ENCODE peak calls at places on chromosomes 2 and 18, in nine cellular contexts. U is BE2C; X is CD8-positive, alpha-beta T cell; R is AG10803; K is endothelial cell; T is H9; C is GM23338; N is left lung; L is GM06990. I is an unnamed sample.

GRCh38 chr18:32019251-32019943 is 772 bp downstream of the RNF125 start:
- DNase-seq in L (peak), X (peak), C (peak), T (peak), U (no peak), N (peak), K (peak), R (peak), I (peak)

GRCh38 chr2:63434597-63434996 is 153.7 kb downstream of the WDPCP start:
- DNase-seq in C (no peak), K (no peak), R (no peak), L (no peak), U (no peak), X (no peak), N (no peak), T (no peak), I (no peak)

GRCh38 chr2:3787768-3788167 is 84.4 kb downstream of the DCDC2C start:
- DNase-seq in T (no peak), U (no peak), L (no peak), C (no peak), K (no peak), R (no peak), X (no peak), N (no peak), I (no peak)

GRCh38 chr18:62715439-62715792 is at the start of gene PHLPP1:
- DNase-seq in X (no peak), U (no peak), L (no peak), K (no peak), T (no peak), N (no peak), R (no peak), C (no peak), I (no peak)

GRCh38 chr2:235263205-235264120 is 230.4 kb upstream of the AGAP1 start:
- DNase-seq in L (no peak), R (peak), N (no peak), U (peak), T (peak), X (no peak), K (no peak), C (peak), I (no peak)

GRCh38 chr2:194090251-194090905 is 1566.6 kb upstream of the SLC39A10 start:
- DNase-seq in K (no peak), C (no peak), X (no peak), L (peak), N (peak), T (no peak), U (peak), R (no peak), I (no peak)

GRCh38 chr18:22559414-22560282 is 141.9 kb upstream of the CTAGE1 start:
- DNase-seq in N (peak), K (peak), R (peak), T (peak), C (peak), X (peak), L (no peak), U (peak), I (peak)

GRCh38 chr2:212961255-212961654 is 190.2 kb downstream of the IKZF2 start:
- DNase-seq in U (no peak), N (no peak), X (no peak), L (no peak), T (no peak), C (no peak), R (no peak), K (no peak), I (no peak)

GRCh38 chr2:127425540-127426490 is 7.6 kb downstream of the PROC start:
- DNase-seq in R (no peak), U (no peak), C (no peak), K (no peak), N (no peak), L (no peak), T (no peak), X (no peak), I (no peak)

GRCh38 chr2:76953733-76954347 is 568.3 kb downstream of the LRRTM4 start:
- DNase-seq in R (peak), X (no peak), C (peak), L (no peak), K (peak), N (no peak), T (peak), U (peak), I (no peak)

GRCh38 chr2:137983581-137983980 is 19.3 kb downstream of the HNMT start:
- DNase-seq in R (no peak), X (no peak), N (no peak), K (no peak), T (no peak), L (no peak), C (no peak), U (no peak), I (no peak)

DNA sequence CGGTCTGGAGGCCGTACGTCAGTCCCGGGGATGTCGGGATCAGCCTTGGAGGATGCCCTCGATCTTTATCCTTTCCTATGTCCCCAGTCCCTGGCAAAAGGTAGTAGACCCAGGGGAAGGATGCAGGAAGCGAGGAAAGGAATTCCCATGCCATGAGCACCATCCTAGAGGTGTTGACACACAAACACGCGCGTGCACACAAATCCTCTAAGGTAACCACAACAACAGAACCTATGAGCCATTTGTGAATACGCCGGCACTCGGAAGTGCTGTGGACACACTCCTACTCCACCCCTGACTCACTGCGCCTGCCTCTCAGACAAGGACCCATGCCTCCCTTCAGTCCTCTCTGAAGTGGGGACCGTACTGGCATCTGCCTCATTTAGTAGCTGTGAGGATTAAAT is 11.3 kb upstream of the MLPH start:
- DNase-seq in X (peak), R (peak), L (no peak), N (no peak), T (no peak), C (no peak), K (no peak), U (no peak), I (no peak)
- TF ChIP-seq CTCF in X (no peak), R (no peak), L (no peak), N (no peak), T (no peak), C (no peak), K (peak), U (no peak), I (no peak)

GRCh38 chr2:136785215-136785614 is 19.9 kb downstream of the THSD7B start:
- DNase-seq in T (no peak), L (no peak), N (no peak), R (no peak), U (no peak), C (no peak), K (no peak), X (no peak), I (no peak)

GRCh38 chr2:136783856-136784255 is 18.5 kb downstream of the THSD7B start:
- DNase-seq in X (no peak), U (no peak), R (no peak), K (no peak), C (no peak), L (no peak), N (no peak), T (no peak), I (no peak)

GRCh38 chr2:136787970-136788369 is 22.6 kb downstream of the THSD7B start:
- DNase-seq in N (no peak), T (no peak), K (no peak), C (peak), U (no peak), L (no peak), R (no peak), X (no peak), I (no peak)
- TF ChIP-seq CTCF in N (no peak), T (no peak), K (no peak), C (no peak), U (no peak), L (no peak), R (no peak), X (no peak), I (no peak)

GRCh38 chr2:26740346-26740745 is 23.7 kb upstream of the SLC35F6 start:
- DNase-seq in L (no peak), U (no peak), X (no peak), C (no peak), N (no peak), T (no peak), K (no peak), R (no peak), I (no peak)

GRCh38 chr2:26739514-26739913 is 24.6 kb upstream of the SLC35F6 start:
- DNase-seq in L (no peak), R (no peak), K (no peak), T (no peak), U (no peak), N (no peak), C (no peak), X (no peak), I (no peak)

GRCh38 chr2:26737221-26737620 is 26.9 kb upstream of the SLC35F6 start:
- DNase-seq in L (no peak), R (no peak), X (no peak), C (no peak), T (no peak), K (no peak), N (no peak), U (no peak), I (no peak)

GRCh38 chr2:26740890-26741302 is 23.2 kb upstream of the SLC35F6 start:
- DNase-seq in T (peak), L (no peak), X (peak), R (no peak), C (peak), N (no peak), K (no peak), U (no peak), I (no peak)

DNA sequence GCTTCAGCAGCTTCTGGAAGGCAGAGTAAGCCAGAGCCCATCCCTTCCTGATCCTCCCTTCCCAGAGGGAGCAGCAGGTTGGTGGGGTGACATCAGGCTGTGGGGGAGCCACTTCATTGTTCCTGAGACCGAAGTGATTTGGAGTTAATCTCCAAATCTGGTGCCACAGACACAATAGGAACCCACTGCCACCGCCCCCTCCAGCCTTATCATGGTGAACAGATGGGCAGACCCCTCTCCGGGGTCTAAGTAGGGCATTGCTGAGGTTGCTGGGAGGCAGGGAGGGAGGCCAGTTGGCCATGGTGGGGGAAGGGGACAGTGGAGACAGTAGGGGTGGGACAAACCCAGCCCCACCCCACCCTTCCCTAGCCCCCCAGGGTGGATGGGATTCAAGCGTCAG is 25.6 kb upstream of the SLC35F6 start:
- DNase-seq in T (no peak), R (no peak), C (no peak), K (no peak), X (no peak), U (no peak), L (no peak), N (no peak), I (no peak)
- TF ChIP-seq CTCF in T (no peak), R (no peak), C (no peak), K (no peak), X (no peak), U (no peak), L (no peak), N (no peak), I (no peak)

GRCh38 chr2:105808418-105809098 is 63.8 kb downstream of the NCK2 start:
- DNase-seq in L (no peak), N (no peak), X (no peak), R (no peak), K (no peak), T (no peak), C (no peak), U (no peak), I (no peak)
- TF ChIP-seq CTCF in L (no peak), N (no peak), X (no peak), R (no peak), K (no peak), T (no peak), C (no peak), U (no peak), I (no peak)

DNA sequence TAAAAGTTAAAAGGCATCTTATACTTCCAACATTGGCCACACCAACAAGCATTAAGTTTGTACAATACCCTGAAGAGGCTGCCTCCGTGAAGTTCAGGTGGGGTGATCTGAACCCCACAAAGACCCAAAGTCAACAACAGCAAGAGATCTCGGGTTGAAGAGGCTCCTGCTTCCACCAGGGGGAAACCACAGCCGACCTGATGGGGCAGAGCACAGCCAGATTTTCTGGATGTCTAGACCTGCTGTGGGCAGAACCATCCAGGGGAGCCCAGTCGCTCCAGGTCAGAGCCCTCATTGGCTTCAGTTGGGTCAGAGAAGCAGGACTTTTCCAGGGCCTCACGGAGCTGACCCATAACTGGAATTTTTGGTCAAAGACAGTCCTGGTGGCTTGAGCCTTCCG is 66.5 kb upstream of the ACKR3 start:
- DNase-seq in K (peak), R (no peak), U (no peak), L (no peak), N (no peak), C (peak), X (no peak), T (peak), I (no peak)
- TF ChIP-seq CTCF in K (no peak), R (peak), U (peak), L (peak), N (no peak), C (peak), X (no peak), T (peak), I (peak)

GRCh38 chr2:19559596-19560240 is 201.3 kb upstream of the OSR1 start:
- DNase-seq in U (no peak), K (no peak), C (no peak), N (no peak), R (no peak), L (no peak), T (no peak), X (no peak), I (no peak)
- TF ChIP-seq CTCF in U (no peak), K (no peak), C (no peak), N (no peak), R (no peak), L (no peak), T (no peak), X (no peak), I (no peak)

DNA sequence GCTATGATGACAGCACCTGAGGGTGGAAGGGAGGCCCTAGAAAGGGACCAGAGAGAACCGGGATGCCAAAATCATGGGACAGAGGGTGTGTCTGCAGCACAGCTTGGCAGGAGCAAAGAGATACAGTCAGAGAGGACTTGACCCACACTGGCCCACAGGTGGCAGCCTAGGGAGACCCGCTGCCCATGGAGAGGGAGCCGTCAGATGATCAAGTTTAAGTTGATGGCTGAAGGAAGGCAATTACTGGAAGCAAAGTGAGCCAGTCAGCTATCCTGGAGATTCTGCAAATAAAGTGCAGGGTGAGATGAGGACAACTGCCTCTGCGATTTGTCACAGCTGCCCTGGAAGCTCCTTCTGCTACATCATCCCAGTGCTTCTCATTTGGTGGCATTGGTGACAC is 74.0 kb downstream of the CMPK2 start:
- DNase-seq in N (no peak), K (no peak), L (no peak), T (peak), C (peak), U (peak), R (no peak), X (no peak), I (no peak)
- TF ChIP-seq CTCF in N (no peak), K (no peak), L (peak), T (peak), C (peak), U (peak), R (no peak), X (no peak), I (peak)

GRCh38 chr2:50746526-50746925 is 285.4 kb downstream of the NRXN1 start:
- DNase-seq in K (peak), T (peak), U (peak), C (peak), R (no peak), X (no peak), L (no peak), N (no peak), I (no peak)
- TF ChIP-seq CTCF in K (peak), T (peak), U (peak), C (peak), R (peak), X (no peak), L (peak), N (no peak), I (peak)

GRCh38 chr18:10164241-10165160 is 250.7 kb downstream of the VAPA start:
- DNase-seq in U (no peak), K (no peak), C (no peak), L (no peak), R (no peak), N (no peak), T (no peak), X (no peak), I (no peak)
- TF ChIP-seq CTCF in U (no peak), K (no peak), C (no peak), L (no peak), R (no peak), N (no peak), T (no peak), X (no peak), I (no peak)

DNA sequence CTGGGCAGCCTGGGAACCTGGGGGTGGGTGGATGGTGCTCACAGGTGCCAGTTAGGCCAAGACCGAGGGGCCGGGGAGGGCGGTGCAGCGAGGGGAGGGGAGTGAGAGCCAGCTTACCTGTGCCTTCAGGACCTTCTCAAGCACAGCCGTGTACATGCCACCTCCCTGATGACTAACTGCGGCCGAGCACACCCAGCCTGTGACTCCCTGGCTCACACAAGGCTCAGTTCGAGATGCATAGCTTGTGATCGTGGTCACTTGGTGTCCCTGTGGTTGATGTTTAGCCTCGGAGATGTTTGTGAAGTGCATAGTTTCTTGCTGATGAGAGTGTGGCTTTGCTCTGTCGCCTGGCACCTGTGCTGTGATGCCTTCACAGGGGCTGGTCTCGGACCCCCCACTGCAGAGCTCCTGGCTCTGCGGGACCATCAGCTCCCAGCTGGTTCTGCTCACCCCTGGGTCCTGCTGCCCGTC is 84.5 kb upstream of the ODC1 start:
- DNase-seq in R (no peak), T (no peak), X (no peak), K (no peak), U (no peak), L (no peak), N (peak), C (no peak), I (no peak)
- TF ChIP-seq CTCF in R (no peak), T (no peak), X (no peak), K (no peak), U (no peak), L (no peak), N (no peak), C (no peak), I (no peak)